ENCODE peak calls at places on chromosomes 3 and 15, in four cellular contexts. One of them, this sample, is unnamed.

GRCh38 chr3:74271541-74271940 is 342.9 kb downstream of the CNTN3 start:
- DNase-seq in neural progenitor cell: no peak
- DNase-seq in A549: no peak
- DNase-seq in pancreas: no peak
- DNase-seq in this sample: no peak

GRCh38 chr15:50145451-50145872 is 26.4 kb upstream of the ATP8B4 start:
- DNase-seq in neural progenitor cell: peak; percentile 83
- DNase-seq in A549: peak; percentile 84
- DNase-seq in pancreas: no peak
- DNase-seq in this sample: peak; percentile 65

GRCh38 chr3:171733561-171733960 is 76.7 kb downstream of the PLD1 start:
- DNase-seq in pancreas: no peak
- DNase-seq in neural progenitor cell: no peak
- DNase-seq in A549: no peak
- DNase-seq in this sample: no peak

GRCh38 chr3:123421353-123422174 is 27.3 kb downstream of the ADCY5 start:
- DNase-seq in pancreas: peak; percentile 35
- DNase-seq in A549: no peak
- DNase-seq in neural progenitor cell: no peak
- DNase-seq in this sample: no peak

GRCh38 chr15:100696452-100696851 is 94.1 kb downstream of the ASB7 start:
- DNase-seq in A549: no peak
- DNase-seq in pancreas: no peak
- DNase-seq in neural progenitor cell: no peak
- DNase-seq in this sample: no peak

GRCh38 chr15:31325432-31325975 is 1.1 kb upstream of the KLF13 start:
- DNase-seq in pancreas: peak; percentile 72
- DNase-seq in neural progenitor cell: peak; percentile 52
- DNase-seq in A549: no peak
- DNase-seq in this sample: peak; percentile 76

GRCh38 chr3:8482960-8483665 is 18.5 kb upstream of the LMCD1 start:
- DNase-seq in neural progenitor cell: no peak
- DNase-seq in pancreas: peak; percentile 71
- DNase-seq in A549: peak; percentile 72
- DNase-seq in this sample: peak; percentile 71

GRCh38 chr15:63915888-63916731 is 82.4 kb upstream of the HERC1 start:
- DNase-seq in pancreas: no peak
- DNase-seq in neural progenitor cell: peak; percentile 78
- DNase-seq in A549: peak; percentile 47
- DNase-seq in this sample: peak; percentile 30

GRCh38 chr3:98372445-98372844 is 18.0 kb upstream of the OR5K3 start:
- DNase-seq in A549: no peak
- DNase-seq in pancreas: no peak
- DNase-seq in neural progenitor cell: no peak
- DNase-seq in this sample: no peak

GRCh38 chr3:180870008-180870733 is 42.3 kb upstream of the FXR1 start:
- DNase-seq in pancreas: peak; percentile 23
- DNase-seq in neural progenitor cell: peak; percentile 57
- DNase-seq in A549: no peak
- DNase-seq in this sample: peak; percentile 21

GRCh38 chr3:88433572-88433971 is 283.8 kb downstream of the C3orf38 start:
- DNase-seq in neural progenitor cell: no peak
- DNase-seq in A549: no peak
- DNase-seq in pancreas: no peak
- DNase-seq in this sample: no peak

GRCh38 chr15:61393949-61394348 is 164.8 kb upstream of the RORA start:
- DNase-seq in neural progenitor cell: no peak
- DNase-seq in A549: no peak
- DNase-seq in pancreas: no peak
- DNase-seq in this sample: no peak

GRCh38 chr3:71251156-71251775 is 332.3 kb downstream of the FOXP1 start:
- DNase-seq in pancreas: no peak
- DNase-seq in neural progenitor cell: no peak
- DNase-seq in A549: peak; percentile 80
- DNase-seq in this sample: no peak

GRCh38 chr3:110261141-110261540 is 810.5 kb upstream of the NECTIN3 start:
- DNase-seq in A549: no peak
- DNase-seq in pancreas: no peak
- DNase-seq in neural progenitor cell: no peak
- DNase-seq in this sample: no peak

GRCh38 chr3:50665603-50666115 is 9.1 kb upstream of the DOCK3 start:
- DNase-seq in A549: no peak
- DNase-seq in pancreas: no peak
- DNase-seq in neural progenitor cell: no peak
- DNase-seq in this sample: no peak

GRCh38 chr15:68691667-68692066 is 112.9 kb downstream of the CORO2B start:
- DNase-seq in A549: no peak
- DNase-seq in neural progenitor cell: no peak
- DNase-seq in pancreas: peak; percentile 20
- DNase-seq in this sample: no peak

GRCh38 chr15:72813345-72814004 is 29.9 kb upstream of the ADPGK start:
- DNase-seq in A549: no peak
- DNase-seq in neural progenitor cell: no peak
- DNase-seq in pancreas: no peak
- DNase-seq in this sample: no peak

GRCh38 chr3:142296507-142296906 is 71.1 kb upstream of the GK5 start:
- DNase-seq in neural progenitor cell: no peak
- DNase-seq in pancreas: no peak
- DNase-seq in A549: no peak
- DNase-seq in this sample: no peak

GRCh38 chr3:23685484-23686258 is 120.1 kb upstream of the UBE2E1 start:
- DNase-seq in pancreas: peak; percentile 76
- DNase-seq in neural progenitor cell: no peak
- DNase-seq in A549: peak; percentile 96
- DNase-seq in this sample: peak; percentile 89

GRCh38 chr15:52082197-52083036 is 30.2 kb downstream of the BCL2L10 start:
- DNase-seq in pancreas: no peak
- DNase-seq in A549: no peak
- DNase-seq in neural progenitor cell: peak; percentile 26
- DNase-seq in this sample: no peak

GRCh38 chr3:39154323-39155021 is 1.1 kb upstream of the CSRNP1 start:
- DNase-seq in A549: peak; percentile 87
- DNase-seq in neural progenitor cell: peak; percentile 74
- DNase-seq in pancreas: peak; percentile 51
- DNase-seq in this sample: peak; percentile 64

GRCh38 chr3:171458056-171458856 is 1.9 kb downstream of the TNIK start:
- DNase-seq in neural progenitor cell: peak; percentile 43
- DNase-seq in pancreas: no peak
- DNase-seq in A549: no peak
- DNase-seq in this sample: no peak

GRCh38 chr3:121493431-121493830 is 52.4 kb downstream of the POLQ start:
- DNase-seq in pancreas: no peak
- DNase-seq in neural progenitor cell: no peak
- DNase-seq in A549: no peak
- DNase-seq in this sample: no peak

GRCh38 chr3:80439490-80439889 is 671.7 kb upstream of the ROBO1 start:
- DNase-seq in pancreas: no peak
- DNase-seq in A549: no peak
- DNase-seq in neural progenitor cell: no peak
- DNase-seq in this sample: no peak

GRCh38 chr3:96449341-96449740 is 365.1 kb upstream of the EPHA6 start:
- DNase-seq in pancreas: no peak
- DNase-seq in A549: no peak
- DNase-seq in neural progenitor cell: no peak
- DNase-seq in this sample: no peak

GRCh38 chr3:132255041-132255745 is 62.0 kb upstream of the ACP3 start:
- DNase-seq in pancreas: no peak
- DNase-seq in A549: peak; percentile 58
- DNase-seq in neural progenitor cell: no peak
- DNase-seq in this sample: no peak

GRCh38 chr3:119195911-119196310 is 22.5 kb downstream of the UPK1B start:
- DNase-seq in pancreas: no peak
- DNase-seq in neural progenitor cell: no peak
- DNase-seq in A549: peak; percentile 60
- DNase-seq in this sample: no peak

GRCh38 chr3:184156522-184156955 is 1.4 kb downstream of the DVL3 start:
- DNase-seq in neural progenitor cell: peak; percentile 80
- DNase-seq in A549: no peak
- DNase-seq in pancreas: peak; percentile 47
- DNase-seq in this sample: peak; percentile 58

GRCh38 chr3:32963871-32964270 is 12.4 kb downstream of the CCR4 start:
- DNase-seq in A549: no peak
- DNase-seq in pancreas: no peak
- DNase-seq in neural progenitor cell: no peak
- DNase-seq in this sample: no peak

GRCh38 chr3:42035007-42035406 is 56.1 kb upstream of the TRAK1 start:
- DNase-seq in pancreas: no peak
- DNase-seq in neural progenitor cell: no peak
- DNase-seq in A549: no peak
- DNase-seq in this sample: no peak
- H3K27ac ChIP-seq in pancreas: peak overlapping the region; percentile 55
- H3K27ac ChIP-seq in neural progenitor cell: no peak overlapping the region
- H3K27ac ChIP-seq in A549: peak overlapping the region; percentile 71
- H3K27ac ChIP-seq in this sample: peak overlapping the region; percentile 74

DNA sequence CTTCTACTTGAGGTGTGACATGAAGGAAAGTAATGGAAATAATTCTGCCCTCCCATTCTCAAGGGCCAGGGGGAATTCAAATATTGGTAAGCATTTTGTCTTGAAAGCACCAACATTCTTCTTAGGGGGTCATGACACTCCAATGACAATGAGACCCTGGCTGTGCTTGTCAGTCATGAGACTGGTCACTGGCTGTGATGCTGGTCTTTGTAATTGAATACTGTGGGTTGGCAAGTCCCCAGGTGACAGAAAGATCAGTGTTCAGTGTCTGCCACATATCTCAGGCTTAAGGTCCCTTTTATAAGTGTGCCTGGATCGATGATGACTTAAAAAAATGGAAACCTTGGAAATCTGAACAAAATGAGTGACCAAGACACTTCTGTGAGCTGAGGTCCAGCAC is 151.4 kb downstream of the SNRPN start:
- DNase-seq in pancreas: no peak
- DNase-seq in neural progenitor cell: no peak
- DNase-seq in A549: no peak
- DNase-seq in this sample: no peak
- H3K9me3 ChIP-seq in pancreas: no peaks in the 10 kb centered on the region
- H3K9me3 ChIP-seq in neural progenitor cell: peaks cover 3% of the 10 kb centered on the region
- H3K9me3 ChIP-seq in A549: peaks cover 14% of the 10 kb centered on the region
- H3K9me3 ChIP-seq in this sample: no peaks in the 10 kb centered on the region

GRCh38 chr3:149134560-149134959 is 5.1 kb downstream of the HPS3 start:
- DNase-seq in pancreas: no peak
- DNase-seq in neural progenitor cell: no peak
- DNase-seq in A549: no peak
- DNase-seq in this sample: peak; percentile 39

GRCh38 chr3:149128856-149129255 is 582 bp upstream of the HPS3 start:
- DNase-seq in neural progenitor cell: no peak
- DNase-seq in A549: no peak
- DNase-seq in pancreas: no peak
- DNase-seq in this sample: no peak

GRCh38 chr3:149131594-149131993 is 2.2 kb downstream of the HPS3 start:
- DNase-seq in A549: no peak
- DNase-seq in pancreas: no peak
- DNase-seq in neural progenitor cell: no peak
- DNase-seq in this sample: no peak

DNA sequence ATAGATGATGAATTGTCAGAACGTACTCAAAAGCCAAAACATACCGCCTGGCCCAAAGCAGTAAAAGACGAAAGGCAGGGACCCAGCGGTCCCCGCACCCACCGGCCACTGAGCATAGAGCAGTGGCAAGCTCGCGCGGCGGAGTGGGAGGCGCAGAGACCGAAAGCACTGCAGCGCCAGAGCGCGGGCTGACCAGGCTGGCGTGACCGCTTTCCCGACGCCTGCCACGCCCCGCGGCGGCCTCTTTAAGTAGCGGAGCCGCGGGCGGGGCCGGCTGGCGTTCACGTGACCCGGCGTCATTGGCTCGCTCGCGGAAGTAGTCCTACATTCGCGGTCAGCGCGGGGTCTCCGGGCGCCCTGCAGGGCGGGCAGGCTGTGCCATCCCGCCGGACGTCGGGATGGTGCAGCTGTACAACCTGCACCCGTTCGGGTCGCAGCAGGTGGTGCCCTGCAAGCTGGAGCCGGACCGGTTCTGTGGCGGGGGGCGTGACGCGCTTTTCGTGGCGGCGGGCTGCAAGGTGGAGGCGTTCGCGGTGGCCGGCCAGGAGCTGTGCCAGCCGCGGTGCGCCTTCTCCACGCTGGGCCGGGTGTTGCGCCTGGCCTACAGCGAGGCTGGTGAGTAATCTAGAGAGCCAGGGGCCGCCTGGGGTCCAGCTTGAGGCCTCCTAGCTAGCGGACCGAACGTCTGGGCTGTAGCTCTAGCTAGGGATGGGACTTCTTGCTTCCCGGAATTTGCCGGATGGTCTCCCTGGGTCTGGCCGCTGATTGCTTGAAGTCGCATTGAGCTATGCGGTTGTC is at the start of gene HPS3:
- DNase-seq in pancreas: peak; percentile 91
- DNase-seq in A549: peak; percentile 91
- DNase-seq in neural progenitor cell: peak; percentile 97
- DNase-seq in this sample: peak; percentile 91
- TF ChIP-seq CTCF in pancreas: no peak
- TF ChIP-seq CTCF in A549: no peak
- TF ChIP-seq CTCF in neural progenitor cell: no peak
- TF ChIP-seq CTCF in this sample: peak; percentile 26

GRCh38 chr3:133575121-133575520 is 1.6 kb downstream of the CDV3 start:
- DNase-seq in neural progenitor cell: no peak
- DNase-seq in pancreas: no peak
- DNase-seq in A549: no peak
- DNase-seq in this sample: no peak
- H3K27ac ChIP-seq in neural progenitor cell: no peak overlapping the region
- H3K27ac ChIP-seq in pancreas: peak overlapping the region; percentile 97
- H3K27ac ChIP-seq in A549: peak overlapping the region; percentile 95
- H3K27ac ChIP-seq in this sample: peak overlapping the region; percentile 95

GRCh38 chr3:44734646-44735168 is 5.3 kb downstream of the ZNF501 start:
- DNase-seq in pancreas: no peak
- DNase-seq in A549: no peak
- DNase-seq in neural progenitor cell: no peak
- DNase-seq in this sample: no peak

GRCh38 chr3:44729384-44729910 is at the start of gene ZNF501:
- DNase-seq in A549: no peak
- DNase-seq in pancreas: peak; percentile 93
- DNase-seq in neural progenitor cell: peak; percentile 89
- DNase-seq in this sample: peak; percentile 92
- H3K9me3 ChIP-seq in A549: peaks cover 56% of the 10 kb centered on the region
- H3K9me3 ChIP-seq in pancreas: no peaks in the 10 kb centered on the region
- H3K9me3 ChIP-seq in neural progenitor cell: peaks cover 42% of the 10 kb centered on the region
- H3K9me3 ChIP-seq in this sample: peaks cover 33% of the 10 kb centered on the region

GRCh38 chr3:125059488-125060245 is 3.9 kb upstream of the HEG1 start:
- DNase-seq in A549: no peak
- DNase-seq in pancreas: peak; percentile 56
- DNase-seq in neural progenitor cell: no peak
- DNase-seq in this sample: no peak
- TF ChIP-seq CTCF in A549: no peak
- TF ChIP-seq CTCF in pancreas: peak; percentile 22
- TF ChIP-seq CTCF in neural progenitor cell: no peak
- TF ChIP-seq CTCF in this sample: no peak